ENCODE peak calls at places on chromosomes 4 and X, in four cellular contexts. F is left lung, Z is GM23248, W is right lobe of liver. J is an unnamed sample.

GRCh38 chr4:56186808-56187523 is 200.3 kb downstream of the AASDH start:
- DNase-seq in F (no peak), Z (no peak), W (no peak), J (no peak)

GRCh38 chrX:69919749-69920148 is 130.0 kb downstream of the AWAT2 start:
- DNase-seq in F (no peak), Z (no peak), W (no peak), J (no peak)

GRCh38 chr4:80814266-80814665 is 216.2 kb upstream of the BMP3 start:
- DNase-seq in F (no peak), Z (no peak), W (no peak), J (no peak)

GRCh38 chr4:18529482-18529881 is 507.9 kb upstream of the LCORL start:
- DNase-seq in F (no peak), Z (no peak), W (no peak), J (no peak)

GRCh38 chrX:103805860-103806259 is 26.2 kb downstream of the RAB9B start:
- DNase-seq in F (no peak), Z (no peak), W (no peak), J (no peak)

GRCh38 chr4:3468154-3468553 is 5.0 kb downstream of the DOK7 start:
- DNase-seq in F (peak; percentile 29), Z (no peak), W (no peak), J (no peak)

GRCh38 chrX:111010151-111010550 is 85.8 kb upstream of the PAK3 start:
- DNase-seq in F (no peak), Z (no peak), W (no peak), J (no peak)

GRCh38 chr4:53987761-53988171 is 76.6 kb downstream of the CHIC2 start:
- DNase-seq in F (no peak), Z (peak; percentile 89), W (no peak), J (no peak)

GRCh38 chr4:154511990-154512389 is 20.4 kb upstream of the DCHS2 start:
- DNase-seq in F (no peak), Z (no peak), W (no peak), J (no peak)

GRCh38 chr4:52947691-52948397 is 85.7 kb downstream of the RASL11B start:
- DNase-seq in F (no peak), Z (no peak), W (no peak), J (no peak)

GRCh38 chr4:145177511-145177905 is 2.9 kb downstream of the OTUD4 start:
- DNase-seq in F (no peak), Z (peak; percentile 77), W (no peak), J (no peak)

GRCh38 chr4:104395219-104395618 is 99.5 kb downstream of the CXXC4 start:
- DNase-seq in F (no peak), Z (no peak), W (no peak), J (no peak)

GRCh38 chr4:104393649-104394048 is 101.0 kb downstream of the CXXC4 start:
- DNase-seq in F (no peak), Z (no peak), W (no peak), J (no peak)

DNA sequence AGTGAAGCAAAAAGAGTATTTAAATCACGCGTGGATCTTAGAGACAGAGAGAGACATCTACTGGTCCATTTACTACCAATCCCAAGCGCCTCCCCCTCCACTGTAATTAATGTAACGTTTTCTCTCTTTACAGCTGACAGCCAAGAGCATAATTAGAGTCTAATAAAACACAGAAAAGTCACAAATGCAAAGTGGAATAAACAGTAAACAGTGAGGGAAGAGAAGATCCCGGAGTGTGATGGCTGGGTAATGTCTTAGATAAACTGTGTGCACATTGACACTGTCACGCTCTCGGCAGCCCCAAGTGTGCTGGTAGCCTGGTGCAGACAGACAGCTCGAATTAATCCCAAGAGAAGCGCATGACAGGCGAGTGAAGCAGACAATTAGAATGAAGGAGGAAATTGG is 100.3 kb downstream of the CXXC4 start:
- DNase-seq in F (peak; percentile 16), Z (no peak), W (no peak), J (no peak)
- H3K4me3 ChIP-seq in F (no peak overlapping the region), Z (no peak overlapping the region), W (no peak overlapping the region), J (no peak overlapping the region)

DNA sequence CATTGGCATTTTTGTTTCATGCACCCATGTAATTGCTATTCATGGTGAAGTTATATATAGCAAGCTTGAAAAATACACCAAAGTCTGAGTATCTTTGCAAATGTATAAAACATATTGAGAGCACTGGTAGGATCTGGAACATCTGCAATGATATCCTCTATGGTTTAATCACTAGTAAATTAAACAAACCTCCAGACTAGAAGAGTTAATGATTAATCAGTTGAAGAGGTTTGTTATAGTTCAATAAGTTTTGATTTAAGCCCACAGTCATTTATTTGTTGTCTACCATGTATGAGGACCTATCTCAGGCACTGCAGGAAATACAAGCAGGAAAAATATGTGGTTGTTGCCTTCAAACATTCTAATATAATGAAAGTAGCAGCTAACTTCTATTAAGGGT is 16.4 kb downstream of the CYBB start:
- DNase-seq in F (no peak), Z (no peak), W (no peak), J (no peak)
- H3K27ac ChIP-seq in F (peak overlapping the region; percentile 61), Z (no peak overlapping the region), W (no peak overlapping the region), J (no peak overlapping the region)

GRCh38 chrX:19744231-19744630 is 143.2 kb downstream of the SH3KBP1 start:
- DNase-seq in F (no peak), Z (no peak), W (no peak), J (no peak)
- H3K4me1 ChIP-seq in F (peaks cover 3% of the 10 kb centered on the region), Z (no peaks in the 10 kb centered on the region), W (no peaks in the 10 kb centered on the region), J (peaks cover 15% of the 10 kb centered on the region)

GRCh38 chr4:7871356-7871755 is 68.3 kb downstream of the AFAP1 start:
- DNase-seq in F (no peak), Z (peak; percentile 38), W (no peak), J (no peak)
- H3K4me3 ChIP-seq in F (no peak overlapping the region), Z (peak overlapping the region; percentile 77), W (no peak overlapping the region), J (no peak overlapping the region)

GRCh38 chrX:49258749-49259124 is 5.8 kb downstream of the FOXP3 start:
- DNase-seq in F (no peak), Z (no peak), W (no peak), J (no peak)
- H3K27ac ChIP-seq in F (no peak overlapping the region), Z (no peak overlapping the region), W (no peak overlapping the region), J (no peak overlapping the region)

DNA sequence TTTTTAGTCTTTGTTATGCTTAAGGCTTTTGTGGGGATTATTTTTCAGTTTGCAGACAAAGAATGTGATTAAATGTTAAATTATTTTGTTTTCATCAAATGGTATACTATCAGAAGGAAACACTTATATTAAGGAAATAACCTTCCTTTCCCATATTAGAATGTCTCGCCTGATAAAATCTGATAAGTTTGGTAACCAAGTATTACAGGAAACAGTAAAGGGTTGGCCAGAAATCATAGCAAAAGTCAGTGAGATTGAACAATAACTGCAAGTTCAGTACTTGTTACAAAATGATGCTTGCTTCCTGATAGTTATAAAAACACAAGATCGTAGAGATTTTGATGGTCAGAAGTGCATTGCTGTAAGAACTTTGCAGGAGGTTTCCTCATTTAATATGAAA is 40.6 kb downstream of the FABP2 start:
- DNase-seq in F (no peak), Z (no peak), W (no peak), J (no peak)
- H3K4me1 ChIP-seq in F (peaks cover 3% of the 10 kb centered on the region), Z (peaks cover 27% of the 10 kb centered on the region), W (no peaks in the 10 kb centered on the region), J (peaks cover 35% of the 10 kb centered on the region)

GRCh38 chr4:147481577-147482109 is 746 bp downstream of the EDNRA start:
- DNase-seq in F (no peak), Z (peak; percentile 44), W (no peak), J (peak; percentile 57)
- H3K4me3 ChIP-seq in F (peak overlapping the region; percentile 51), Z (peak overlapping the region; percentile 73), W (peak overlapping the region; percentile 32), J (peak overlapping the region; percentile 58)

DNA sequence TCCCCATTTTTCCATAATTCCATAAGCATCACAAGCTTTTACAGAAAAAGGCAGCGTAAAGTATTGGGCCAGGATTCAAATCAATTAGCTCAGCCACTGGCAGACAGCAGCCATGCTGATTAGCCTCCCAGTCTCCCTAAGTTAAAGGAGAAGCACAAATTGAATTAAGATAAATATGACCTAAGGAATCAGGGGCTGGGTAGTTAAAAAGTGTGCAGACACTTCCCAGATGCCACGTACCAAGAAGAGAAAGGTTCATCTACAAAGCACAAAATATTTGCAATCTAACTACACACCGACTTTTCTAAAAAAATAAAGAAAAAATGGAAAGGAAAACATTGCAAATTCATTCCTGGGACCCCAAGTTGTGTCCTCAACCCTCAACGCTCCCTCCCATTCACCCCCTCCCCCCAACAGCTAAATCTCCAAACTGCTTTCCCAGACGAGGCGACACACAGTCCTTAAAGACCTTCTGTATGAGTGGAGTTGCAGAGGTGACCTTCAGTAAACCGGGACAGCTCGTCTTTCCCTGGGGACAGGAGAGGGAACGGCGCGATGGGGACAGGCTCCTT is 1.2 kb downstream of the GRSF1 start:
- DNase-seq in F (no peak), Z (peak; percentile 62), W (no peak), J (no peak)
- H3K27ac ChIP-seq in F (peak overlapping the region; percentile 93), Z (peak overlapping the region; percentile 75), W (peak overlapping the region; percentile 83), J (peak overlapping the region; percentile 92)